ENCODE peak calls at places on chromosomes 4 and X, in ten cellular contexts. One of them, this sample, is unnamed.
A peak's percentile ranks its signal among the peaks of the same experiment; 100 is the strongest.

GRCh38 chr4:90536408-90536807 is 409.2 kb downstream of the CCSER1 start:
- DNase-seq in cardiac muscle cell: no peak
- DNase-seq in PC-3: no peak
- DNase-seq in left ventricle myocardium inferior: no peak
- DNase-seq in tibial artery: no peak
- DNase-seq in colonic mucosa: no peak
- DNase-seq in Panc1: no peak
- DNase-seq in GM06990: no peak
- DNase-seq in adrenal gland: no peak
- DNase-seq in fibroblast of lung: no peak
- DNase-seq in this sample: no peak

GRCh38 chr4:101101072-101101471 is 246.3 kb downstream of the PPP3CA start:
- DNase-seq in cardiac muscle cell: no peak
- DNase-seq in PC-3: peak; percentile 48
- DNase-seq in left ventricle myocardium inferior: no peak
- DNase-seq in tibial artery: no peak
- DNase-seq in colonic mucosa: no peak
- DNase-seq in Panc1: no peak
- DNase-seq in GM06990: no peak
- DNase-seq in adrenal gland: no peak
- DNase-seq in fibroblast of lung: no peak
- DNase-seq in this sample: no peak

GRCh38 chrX:72046447-72046846 is 85.3 kb downstream of the RTL5 start:
- DNase-seq in cardiac muscle cell: no peak
- DNase-seq in PC-3: peak; percentile 10
- DNase-seq in left ventricle myocardium inferior: no peak
- DNase-seq in tibial artery: no peak
- DNase-seq in colonic mucosa: no peak
- DNase-seq in Panc1: no peak
- DNase-seq in GM06990: no peak
- DNase-seq in adrenal gland: no peak
- DNase-seq in fibroblast of lung: no peak
- DNase-seq in this sample: no peak

GRCh38 chr4:186901850-186902249 is 178.2 kb upstream of the FAT1 start:
- DNase-seq in cardiac muscle cell: no peak
- DNase-seq in PC-3: no peak
- DNase-seq in left ventricle myocardium inferior: no peak
- DNase-seq in tibial artery: no peak
- DNase-seq in colonic mucosa: peak; percentile 40
- DNase-seq in Panc1: no peak
- DNase-seq in GM06990: no peak
- DNase-seq in adrenal gland: no peak
- DNase-seq in fibroblast of lung: no peak
- DNase-seq in this sample: no peak

GRCh38 chrX:107738768-107739167 is 36.8 kb downstream of the TSC22D3 start:
- DNase-seq in cardiac muscle cell: no peak
- DNase-seq in PC-3: no peak
- DNase-seq in left ventricle myocardium inferior: no peak
- DNase-seq in tibial artery: no peak
- DNase-seq in colonic mucosa: no peak
- DNase-seq in Panc1: no peak
- DNase-seq in GM06990: no peak
- DNase-seq in adrenal gland: no peak
- DNase-seq in fibroblast of lung: no peak
- DNase-seq in this sample: no peak

GRCh38 chr4:38188631-38189101 is 228.5 kb downstream of the PTTG2 start:
- DNase-seq in cardiac muscle cell: no peak
- DNase-seq in PC-3: peak; percentile 96
- DNase-seq in left ventricle myocardium inferior: no peak
- DNase-seq in tibial artery: no peak
- DNase-seq in colonic mucosa: peak; percentile 89
- DNase-seq in Panc1: no peak
- DNase-seq in GM06990: no peak
- DNase-seq in adrenal gland: no peak
- DNase-seq in fibroblast of lung: no peak
- DNase-seq in this sample: peak; percentile 79

GRCh38 chrX:1093112-1093511 is 119.3 kb downstream of the CRLF2 start:
- DNase-seq in cardiac muscle cell: no peak
- DNase-seq in PC-3: no peak
- DNase-seq in left ventricle myocardium inferior: no peak
- DNase-seq in tibial artery: no peak
- DNase-seq in colonic mucosa: no peak
- DNase-seq in Panc1: no peak
- DNase-seq in GM06990: no peak
- DNase-seq in adrenal gland: no peak
- DNase-seq in fibroblast of lung: no peak
- DNase-seq in this sample: no peak

GRCh38 chr4:139555705-139556070 is 331 bp downstream of the SETD7 start:
- DNase-seq in cardiac muscle cell: no peak
- DNase-seq in PC-3: no peak
- DNase-seq in left ventricle myocardium inferior: peak; percentile 57
- DNase-seq in tibial artery: peak; percentile 81
- DNase-seq in colonic mucosa: peak; percentile 56
- DNase-seq in Panc1: no peak
- DNase-seq in GM06990: no peak
- DNase-seq in adrenal gland: peak; percentile 58
- DNase-seq in fibroblast of lung: peak; percentile 45
- DNase-seq in this sample: no peak

GRCh38 chr4:179163147-179163546 is 1720.9 kb upstream of the AGA start:
- DNase-seq in cardiac muscle cell: no peak
- DNase-seq in PC-3: no peak
- DNase-seq in left ventricle myocardium inferior: no peak
- DNase-seq in tibial artery: no peak
- DNase-seq in colonic mucosa: no peak
- DNase-seq in Panc1: no peak
- DNase-seq in GM06990: no peak
- DNase-seq in adrenal gland: no peak
- DNase-seq in fibroblast of lung: no peak
- DNase-seq in this sample: no peak

GRCh38 chrX:28124416-28124815 is 143.2 kb upstream of the DCAF8L1 start:
- DNase-seq in cardiac muscle cell: no peak
- DNase-seq in PC-3: peak; percentile 43
- DNase-seq in left ventricle myocardium inferior: no peak
- DNase-seq in tibial artery: no peak
- DNase-seq in colonic mucosa: no peak
- DNase-seq in Panc1: no peak
- DNase-seq in GM06990: no peak
- DNase-seq in adrenal gland: no peak
- DNase-seq in fibroblast of lung: no peak
- DNase-seq in this sample: no peak

GRCh38 chr4:88458091-88458740 is 1.3 kb downstream of the HERC5 start:
- DNase-seq in cardiac muscle cell: no peak
- DNase-seq in PC-3: no peak
- DNase-seq in left ventricle myocardium inferior: no peak
- DNase-seq in tibial artery: no peak
- DNase-seq in colonic mucosa: no peak
- DNase-seq in Panc1: no peak
- DNase-seq in GM06990: no peak
- DNase-seq in adrenal gland: no peak
- DNase-seq in fibroblast of lung: peak; percentile 17
- DNase-seq in this sample: no peak
- H3K4me3 ChIP-seq in cardiac muscle cell: no peak overlapping the region
- H3K4me3 ChIP-seq in PC-3: peak overlapping the region; percentile 69
- H3K4me3 ChIP-seq in left ventricle myocardium inferior: peak overlapping the region; percentile 77
- H3K4me3 ChIP-seq in tibial artery: peak overlapping the region; percentile 97
- H3K4me3 ChIP-seq in colonic mucosa: peak overlapping the region; percentile 81
- H3K4me3 ChIP-seq in Panc1: peak overlapping the region; percentile 53
- H3K4me3 ChIP-seq in GM06990: peak overlapping the region; percentile 63
- H3K4me3 ChIP-seq in adrenal gland: no peak overlapping the region
- H3K4me3 ChIP-seq in fibroblast of lung: no peak overlapping the region
- H3K4me3 ChIP-seq in this sample: no peak overlapping the region

GRCh38 chr4:82898322-82899243 is 2.0 kb upstream of the THAP9 start:
- DNase-seq in cardiac muscle cell: peak; percentile 92
- DNase-seq in PC-3: peak; percentile 64
- DNase-seq in left ventricle myocardium inferior: no peak
- DNase-seq in tibial artery: no peak
- DNase-seq in colonic mucosa: peak; percentile 33
- DNase-seq in Panc1: no peak
- DNase-seq in GM06990: no peak
- DNase-seq in adrenal gland: no peak
- DNase-seq in fibroblast of lung: peak; percentile 82
- DNase-seq in this sample: peak; percentile 83
- TF ChIP-seq CTCF in cardiac muscle cell: peak; percentile 31
- TF ChIP-seq CTCF in PC-3: peak; percentile 71
- TF ChIP-seq CTCF in left ventricle myocardium inferior: peak; percentile 35
- TF ChIP-seq CTCF in tibial artery: peak; percentile 17
- TF ChIP-seq CTCF in colonic mucosa: peak; percentile 49
- TF ChIP-seq CTCF in Panc1: peak; percentile 58
- TF ChIP-seq CTCF in GM06990: peak; percentile 56
- TF ChIP-seq CTCF in adrenal gland: no peak
- TF ChIP-seq CTCF in fibroblast of lung: peak; percentile 49
- TF ChIP-seq CTCF in this sample: peak; percentile 30

GRCh38 chrX:2484721-2485459 is 15.9 kb downstream of the DHRSX start:
- DNase-seq in cardiac muscle cell: peak; percentile 69
- DNase-seq in PC-3: no peak
- DNase-seq in left ventricle myocardium inferior: no peak
- DNase-seq in tibial artery: peak; percentile 72
- DNase-seq in colonic mucosa: no peak
- DNase-seq in Panc1: no peak
- DNase-seq in GM06990: no peak
- DNase-seq in adrenal gland: no peak
- DNase-seq in fibroblast of lung: peak; percentile 71
- DNase-seq in this sample: peak; percentile 30

GRCh38 chrX:2485789-2486345 is 14.9 kb downstream of the DHRSX start:
- DNase-seq in cardiac muscle cell: peak; percentile 23
- DNase-seq in PC-3: no peak
- DNase-seq in left ventricle myocardium inferior: no peak
- DNase-seq in tibial artery: no peak
- DNase-seq in colonic mucosa: no peak
- DNase-seq in Panc1: no peak
- DNase-seq in GM06990: no peak
- DNase-seq in adrenal gland: no peak
- DNase-seq in fibroblast of lung: no peak
- DNase-seq in this sample: no peak

GRCh38 chrX:2485460-2485753 is 15.4 kb downstream of the DHRSX start:
- DNase-seq in cardiac muscle cell: peak; percentile 17
- DNase-seq in PC-3: no peak
- DNase-seq in left ventricle myocardium inferior: no peak
- DNase-seq in tibial artery: no peak
- DNase-seq in colonic mucosa: no peak
- DNase-seq in Panc1: no peak
- DNase-seq in GM06990: no peak
- DNase-seq in adrenal gland: no peak
- DNase-seq in fibroblast of lung: peak; percentile 62
- DNase-seq in this sample: no peak

GRCh38 chrX:2487366-2487765 is 13.4 kb downstream of the DHRSX start:
- DNase-seq in cardiac muscle cell: no peak
- DNase-seq in PC-3: no peak
- DNase-seq in left ventricle myocardium inferior: no peak
- DNase-seq in tibial artery: no peak
- DNase-seq in colonic mucosa: no peak
- DNase-seq in Panc1: no peak
- DNase-seq in GM06990: no peak
- DNase-seq in adrenal gland: no peak
- DNase-seq in fibroblast of lung: no peak
- DNase-seq in this sample: no peak

DNA sequence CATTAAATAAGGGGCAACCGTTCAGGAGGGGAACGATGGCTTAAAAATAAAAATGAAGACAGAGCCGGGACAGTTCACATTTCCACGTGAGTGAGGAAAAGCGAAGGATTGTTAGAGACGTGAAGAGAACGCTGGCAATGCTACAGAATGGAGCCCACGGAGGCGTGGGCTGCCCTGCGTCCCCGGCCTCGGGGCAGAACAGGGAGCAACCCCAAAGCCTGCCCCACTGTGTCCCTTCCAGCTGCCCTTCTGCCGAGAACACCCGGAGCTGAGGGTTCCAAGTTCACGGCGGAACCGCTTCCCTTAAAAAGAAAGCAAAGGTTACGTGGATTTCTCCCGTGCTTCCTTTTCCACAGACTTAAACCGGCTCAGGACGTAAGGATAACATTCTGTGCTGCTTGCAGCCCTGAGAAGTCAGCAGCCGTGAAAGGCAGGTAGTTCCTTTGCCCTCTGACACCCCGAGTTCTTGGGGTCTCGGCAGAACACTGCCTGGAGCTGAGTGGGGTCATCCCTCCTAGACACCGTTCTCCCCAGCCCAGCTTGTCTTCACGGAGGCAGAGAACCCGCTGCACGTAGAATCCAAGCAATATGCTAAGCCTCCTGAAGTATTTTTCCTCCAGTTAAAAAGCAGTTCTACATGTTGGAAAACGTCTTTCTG is 14.2 kb downstream of the DHRSX start:
- DNase-seq in cardiac muscle cell: no peak
- DNase-seq in PC-3: no peak
- DNase-seq in left ventricle myocardium inferior: no peak
- DNase-seq in tibial artery: no peak
- DNase-seq in colonic mucosa: no peak
- DNase-seq in Panc1: no peak
- DNase-seq in GM06990: no peak
- DNase-seq in adrenal gland: no peak
- DNase-seq in fibroblast of lung: no peak
- DNase-seq in this sample: no peak
- H3K36me3 ChIP-seq in cardiac muscle cell: peaks cover 16% of the 10 kb centered on the region
- H3K36me3 ChIP-seq in PC-3: no peaks in the 10 kb centered on the region
- H3K36me3 ChIP-seq in left ventricle myocardium inferior: peaks cover 49% of the 10 kb centered on the region
- H3K36me3 ChIP-seq in tibial artery: peaks cover 45% of the 10 kb centered on the region
- H3K36me3 ChIP-seq in colonic mucosa: peaks cover 6% of the 10 kb centered on the region
- H3K36me3 ChIP-seq in Panc1: no peaks in the 10 kb centered on the region
- H3K36me3 ChIP-seq in GM06990: peaks cover 31% of the 10 kb centered on the region
- H3K36me3 ChIP-seq in adrenal gland: peaks cover 45% of the 10 kb centered on the region
- H3K36me3 ChIP-seq in fibroblast of lung: peaks cover 18% of the 10 kb centered on the region
- H3K36me3 ChIP-seq in this sample: peaks cover 15% of the 10 kb centered on the region

GRCh38 chrX:12139934-12140611 is 1.8 kb downstream of the FRMPD4 start:
- DNase-seq in cardiac muscle cell: peak; percentile 19
- DNase-seq in PC-3: peak; percentile 16
- DNase-seq in left ventricle myocardium inferior: no peak
- DNase-seq in tibial artery: no peak
- DNase-seq in colonic mucosa: no peak
- DNase-seq in Panc1: no peak
- DNase-seq in GM06990: no peak
- DNase-seq in adrenal gland: no peak
- DNase-seq in fibroblast of lung: no peak
- DNase-seq in this sample: peak; percentile 77

GRCh38 chrX:12137982-12138365 is 299 bp upstream of the FRMPD4 start:
- DNase-seq in cardiac muscle cell: no peak
- DNase-seq in PC-3: peak; percentile 12
- DNase-seq in left ventricle myocardium inferior: no peak
- DNase-seq in tibial artery: no peak
- DNase-seq in colonic mucosa: no peak
- DNase-seq in Panc1: no peak
- DNase-seq in GM06990: no peak
- DNase-seq in adrenal gland: no peak
- DNase-seq in fibroblast of lung: no peak
- DNase-seq in this sample: no peak

GRCh38 chrX:12141511-12141910 is 3.2 kb downstream of the FRMPD4 start:
- DNase-seq in cardiac muscle cell: no peak
- DNase-seq in PC-3: no peak
- DNase-seq in left ventricle myocardium inferior: no peak
- DNase-seq in tibial artery: no peak
- DNase-seq in colonic mucosa: no peak
- DNase-seq in Panc1: no peak
- DNase-seq in GM06990: no peak
- DNase-seq in adrenal gland: no peak
- DNase-seq in fibroblast of lung: no peak
- DNase-seq in this sample: no peak

GRCh38 chrX:12142661-12143060 is 4.4 kb downstream of the FRMPD4 start:
- DNase-seq in cardiac muscle cell: no peak
- DNase-seq in PC-3: no peak
- DNase-seq in left ventricle myocardium inferior: no peak
- DNase-seq in tibial artery: no peak
- DNase-seq in colonic mucosa: no peak
- DNase-seq in Panc1: no peak
- DNase-seq in GM06990: no peak
- DNase-seq in adrenal gland: no peak
- DNase-seq in fibroblast of lung: no peak
- DNase-seq in this sample: no peak

GRCh38 chrX:12138366-12139313 is at the start of gene FRMPD4:
- DNase-seq in cardiac muscle cell: peak; percentile 57
- DNase-seq in PC-3: peak; percentile 25
- DNase-seq in left ventricle myocardium inferior: no peak
- DNase-seq in tibial artery: no peak
- DNase-seq in colonic mucosa: no peak
- DNase-seq in Panc1: no peak
- DNase-seq in GM06990: peak; percentile 4
- DNase-seq in adrenal gland: no peak
- DNase-seq in fibroblast of lung: no peak
- DNase-seq in this sample: no peak
- H3K4me3 ChIP-seq in cardiac muscle cell: peak within 1 kb of the TSS; percentile 44
- H3K4me3 ChIP-seq in PC-3: peak within 1 kb of the TSS; percentile 78
- H3K4me3 ChIP-seq in left ventricle myocardium inferior: peak within 1 kb of the TSS; percentile 60
- H3K4me3 ChIP-seq in tibial artery: no peak within 1 kb of the TSS
- H3K4me3 ChIP-seq in colonic mucosa: no peak within 1 kb of the TSS
- H3K4me3 ChIP-seq in Panc1: peak within 1 kb of the TSS; percentile 11
- H3K4me3 ChIP-seq in GM06990: no peak within 1 kb of the TSS
- H3K4me3 ChIP-seq in adrenal gland: no peak within 1 kb of the TSS
- H3K4me3 ChIP-seq in fibroblast of lung: peak within 1 kb of the TSS; percentile 53
- H3K4me3 ChIP-seq in this sample: peak within 1 kb of the TSS; percentile 40